ENCODE peak calls at places on chromosomes 11 and 22, in eight cellular contexts. One of them, this sample, is unnamed.
A peak's percentile ranks its signal among the peaks of the same experiment; 100 is the strongest.

GRCh38 chr11:20131744-20132666 is 28.3 kb downstream of the DBX1 start:
- DNase-seq in fibroblast of lung: peak; percentile 63
- DNase-seq in HFFc6: peak; percentile 43
- DNase-seq in nephron progenitor cell: peak; percentile 72
- DNase-seq in CD14-positive monocyte: no peak
- DNase-seq in H9: peak; percentile 80
- DNase-seq in A549: peak; percentile 74
- DNase-seq in Peyer's patch: peak; percentile 65
- DNase-seq in this sample: peak; percentile 72

GRCh38 chr11:75375626-75376025 is 23.7 kb upstream of the RPS3 start:
- DNase-seq in nephron progenitor cell: no peak
- DNase-seq in A549: no peak
- DNase-seq in H9: no peak
- DNase-seq in CD14-positive monocyte: no peak
- DNase-seq in fibroblast of lung: no peak
- DNase-seq in HFFc6: no peak
- DNase-seq in Peyer's patch: no peak
- DNase-seq in this sample: no peak

GRCh38 chr11:119222308-119222707 is 16.2 kb downstream of the CBL start:
- DNase-seq in fibroblast of lung: peak; percentile 58
- DNase-seq in A549: no peak
- DNase-seq in Peyer's patch: no peak
- DNase-seq in nephron progenitor cell: no peak
- DNase-seq in CD14-positive monocyte: no peak
- DNase-seq in H9: no peak
- DNase-seq in HFFc6: peak; percentile 46
- DNase-seq in this sample: peak; percentile 72

GRCh38 chr11:76263166-76263565 is 56.9 kb upstream of the WNT11 start:
- DNase-seq in Peyer's patch: no peak
- DNase-seq in A549: no peak
- DNase-seq in CD14-positive monocyte: no peak
- DNase-seq in nephron progenitor cell: no peak
- DNase-seq in HFFc6: no peak
- DNase-seq in fibroblast of lung: no peak
- DNase-seq in H9: no peak
- DNase-seq in this sample: no peak

GRCh38 chr11:128328955-128329551 is 258.3 kb downstream of the ETS1 start:
- DNase-seq in CD14-positive monocyte: no peak
- DNase-seq in H9: no peak
- DNase-seq in A549: no peak
- DNase-seq in HFFc6: no peak
- DNase-seq in fibroblast of lung: no peak
- DNase-seq in Peyer's patch: no peak
- DNase-seq in nephron progenitor cell: no peak
- DNase-seq in this sample: peak; percentile 90

GRCh38 chr11:13140028-13140870 is 131.1 kb downstream of the RASSF10 start:
- DNase-seq in fibroblast of lung: peak; percentile 80
- DNase-seq in nephron progenitor cell: peak; percentile 14
- DNase-seq in A549: peak; percentile 81
- DNase-seq in Peyer's patch: peak; percentile 69
- DNase-seq in CD14-positive monocyte: no peak
- DNase-seq in HFFc6: no peak
- DNase-seq in H9: no peak
- DNase-seq in this sample: no peak

GRCh38 chr22:38032681-38033521 is 24.3 kb upstream of the PICK1 start:
- DNase-seq in Peyer's patch: no peak
- DNase-seq in CD14-positive monocyte: peak; percentile 38
- DNase-seq in HFFc6: peak; percentile 57
- DNase-seq in fibroblast of lung: peak; percentile 69
- DNase-seq in A549: no peak
- DNase-seq in H9: no peak
- DNase-seq in nephron progenitor cell: no peak
- DNase-seq in this sample: peak; percentile 79

GRCh38 chr22:23063539-23064380 is 6.6 kb upstream of the GNAZ start:
- DNase-seq in H9: peak; percentile 20
- DNase-seq in HFFc6: no peak
- DNase-seq in A549: no peak
- DNase-seq in CD14-positive monocyte: no peak
- DNase-seq in nephron progenitor cell: no peak
- DNase-seq in fibroblast of lung: no peak
- DNase-seq in Peyer's patch: peak; percentile 23
- DNase-seq in this sample: no peak

GRCh38 chr11:1916986-1917522 is 2.4 kb upstream of the TNNT3 start:
- DNase-seq in A549: no peak
- DNase-seq in H9: no peak
- DNase-seq in CD14-positive monocyte: no peak
- DNase-seq in Peyer's patch: peak; percentile 45
- DNase-seq in nephron progenitor cell: no peak
- DNase-seq in fibroblast of lung: no peak
- DNase-seq in HFFc6: no peak
- DNase-seq in this sample: no peak

GRCh38 chr11:1919428-1920127 is at the start of gene TNNT3:
- DNase-seq in A549: no peak
- DNase-seq in H9: no peak
- DNase-seq in Peyer's patch: peak; percentile 40
- DNase-seq in fibroblast of lung: no peak
- DNase-seq in nephron progenitor cell: no peak
- DNase-seq in CD14-positive monocyte: no peak
- DNase-seq in HFFc6: no peak
- DNase-seq in this sample: no peak

GRCh38 chr11:1920128-1920908 is 815 bp downstream of the TNNT3 start:
- DNase-seq in Peyer's patch: no peak
- DNase-seq in CD14-positive monocyte: no peak
- DNase-seq in nephron progenitor cell: no peak
- DNase-seq in H9: no peak
- DNase-seq in fibroblast of lung: no peak
- DNase-seq in HFFc6: no peak
- DNase-seq in A549: no peak
- DNase-seq in this sample: no peak

GRCh38 chr11:1917523-1918435 is 1.7 kb upstream of the TNNT3 start:
- DNase-seq in CD14-positive monocyte: peak; percentile 57
- DNase-seq in HFFc6: no peak
- DNase-seq in A549: no peak
- DNase-seq in fibroblast of lung: no peak
- DNase-seq in nephron progenitor cell: no peak
- DNase-seq in H9: peak; percentile 61
- DNase-seq in Peyer's patch: peak; percentile 49
- DNase-seq in this sample: no peak

GRCh38 chr11:1918436-1919315 is 827 bp upstream of the TNNT3 start:
- DNase-seq in H9: no peak
- DNase-seq in fibroblast of lung: no peak
- DNase-seq in HFFc6: no peak
- DNase-seq in CD14-positive monocyte: no peak
- DNase-seq in nephron progenitor cell: no peak
- DNase-seq in A549: no peak
- DNase-seq in Peyer's patch: peak; percentile 47
- DNase-seq in this sample: no peak
- TF ChIP-seq CTCF in H9: no peak
- TF ChIP-seq CTCF in fibroblast of lung: peak; percentile 7
- TF ChIP-seq CTCF in HFFc6: no peak
- TF ChIP-seq CTCF in CD14-positive monocyte: no peak
- TF ChIP-seq CTCF in nephron progenitor cell: no peak
- TF ChIP-seq CTCF in A549: no peak
- TF ChIP-seq CTCF in Peyer's patch: no peak
- TF ChIP-seq CTCF in this sample: no peak

GRCh38 chr11:69002101-69002742 is 10.8 kb downstream of the MRGPRF start:
- DNase-seq in Peyer's patch: no peak
- DNase-seq in H9: peak; percentile 20
- DNase-seq in fibroblast of lung: no peak
- DNase-seq in A549: no peak
- DNase-seq in nephron progenitor cell: no peak
- DNase-seq in HFFc6: no peak
- DNase-seq in CD14-positive monocyte: peak; percentile 10
- DNase-seq in this sample: no peak

GRCh38 chr11:69001301-69002081 is 11.6 kb downstream of the MRGPRF start:
- DNase-seq in Peyer's patch: peak; percentile 41
- DNase-seq in nephron progenitor cell: no peak
- DNase-seq in CD14-positive monocyte: peak; percentile 24
- DNase-seq in fibroblast of lung: no peak
- DNase-seq in H9: peak; percentile 20
- DNase-seq in A549: no peak
- DNase-seq in HFFc6: no peak
- DNase-seq in this sample: no peak

GRCh38 chr11:68999093-68999747 is 13.8 kb downstream of the MRGPRF start:
- DNase-seq in H9: peak; percentile 13
- DNase-seq in Peyer's patch: no peak
- DNase-seq in CD14-positive monocyte: no peak
- DNase-seq in A549: no peak
- DNase-seq in fibroblast of lung: peak; percentile 20
- DNase-seq in nephron progenitor cell: no peak
- DNase-seq in HFFc6: no peak
- DNase-seq in this sample: no peak

GRCh38 chr11:69000391-69000790 is 12.7 kb downstream of the MRGPRF start:
- DNase-seq in Peyer's patch: no peak
- DNase-seq in CD14-positive monocyte: no peak
- DNase-seq in A549: no peak
- DNase-seq in HFFc6: no peak
- DNase-seq in fibroblast of lung: no peak
- DNase-seq in nephron progenitor cell: no peak
- DNase-seq in H9: peak; percentile 9
- DNase-seq in this sample: no peak

DNA sequence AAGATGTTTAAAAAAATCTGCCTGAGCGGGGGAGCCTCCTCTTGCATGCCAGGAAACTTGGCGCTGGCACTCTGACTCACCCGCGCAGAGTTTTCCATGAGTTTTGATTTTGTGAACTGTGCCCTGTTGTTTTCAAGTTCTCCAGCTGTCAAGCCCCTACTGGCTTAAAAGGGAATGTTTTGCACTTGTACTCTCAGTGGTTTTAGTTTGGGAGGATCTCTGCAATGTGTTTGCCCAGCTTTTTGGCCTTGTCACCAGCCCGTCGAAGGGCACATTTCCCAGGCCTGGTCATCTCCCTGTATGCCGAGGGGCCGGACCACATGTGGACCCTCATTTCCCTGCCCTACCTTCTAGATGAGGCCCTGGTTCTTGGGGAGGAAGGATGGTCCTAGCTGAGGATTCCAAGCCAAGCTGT is 12.2 kb downstream of the MRGPRF start:
- DNase-seq in fibroblast of lung: peak; percentile 84
- DNase-seq in CD14-positive monocyte: no peak
- DNase-seq in HFFc6: peak; percentile 87
- DNase-seq in A549: peak; percentile 60
- DNase-seq in Peyer's patch: peak; percentile 45
- DNase-seq in H9: peak; percentile 19
- DNase-seq in nephron progenitor cell: no peak
- DNase-seq in this sample: peak; percentile 85
- TF ChIP-seq CTCF in fibroblast of lung: peak; percentile 75
- TF ChIP-seq CTCF in CD14-positive monocyte: no peak
- TF ChIP-seq CTCF in HFFc6: peak; percentile 78
- TF ChIP-seq CTCF in A549: no peak
- TF ChIP-seq CTCF in Peyer's patch: peak; percentile 25
- TF ChIP-seq CTCF in H9: peak; percentile 55
- TF ChIP-seq CTCF in nephron progenitor cell: peak; percentile 39
- TF ChIP-seq CTCF in this sample: peak; percentile 74

GRCh38 chr11:36569095-36569494 is 1.3 kb downstream of the RAG1 start:
- DNase-seq in CD14-positive monocyte: no peak
- DNase-seq in Peyer's patch: no peak
- DNase-seq in nephron progenitor cell: no peak
- DNase-seq in A549: no peak
- DNase-seq in fibroblast of lung: no peak
- DNase-seq in HFFc6: no peak
- DNase-seq in H9: no peak
- DNase-seq in this sample: no peak

GRCh38 chr11:36567684-36568083 is at the start of gene RAG1:
- DNase-seq in nephron progenitor cell: no peak
- DNase-seq in HFFc6: no peak
- DNase-seq in H9: no peak
- DNase-seq in fibroblast of lung: no peak
- DNase-seq in CD14-positive monocyte: no peak
- DNase-seq in Peyer's patch: no peak
- DNase-seq in A549: no peak
- DNase-seq in this sample: no peak

GRCh38 chr11:36565033-36565610 is 2.7 kb upstream of the RAG1 start:
- DNase-seq in A549: no peak
- DNase-seq in Peyer's patch: no peak
- DNase-seq in HFFc6: no peak
- DNase-seq in nephron progenitor cell: no peak
- DNase-seq in fibroblast of lung: no peak
- DNase-seq in H9: no peak
- DNase-seq in CD14-positive monocyte: no peak
- DNase-seq in this sample: no peak

GRCh38 chr11:36564376-36565032 is 3.3 kb upstream of the RAG1 start:
- DNase-seq in nephron progenitor cell: peak; percentile 50
- DNase-seq in HFFc6: peak; percentile 60
- DNase-seq in H9: peak; percentile 50
- DNase-seq in Peyer's patch: no peak
- DNase-seq in CD14-positive monocyte: no peak
- DNase-seq in fibroblast of lung: peak; percentile 46
- DNase-seq in A549: peak; percentile 15
- DNase-seq in this sample: peak; percentile 74

DNA sequence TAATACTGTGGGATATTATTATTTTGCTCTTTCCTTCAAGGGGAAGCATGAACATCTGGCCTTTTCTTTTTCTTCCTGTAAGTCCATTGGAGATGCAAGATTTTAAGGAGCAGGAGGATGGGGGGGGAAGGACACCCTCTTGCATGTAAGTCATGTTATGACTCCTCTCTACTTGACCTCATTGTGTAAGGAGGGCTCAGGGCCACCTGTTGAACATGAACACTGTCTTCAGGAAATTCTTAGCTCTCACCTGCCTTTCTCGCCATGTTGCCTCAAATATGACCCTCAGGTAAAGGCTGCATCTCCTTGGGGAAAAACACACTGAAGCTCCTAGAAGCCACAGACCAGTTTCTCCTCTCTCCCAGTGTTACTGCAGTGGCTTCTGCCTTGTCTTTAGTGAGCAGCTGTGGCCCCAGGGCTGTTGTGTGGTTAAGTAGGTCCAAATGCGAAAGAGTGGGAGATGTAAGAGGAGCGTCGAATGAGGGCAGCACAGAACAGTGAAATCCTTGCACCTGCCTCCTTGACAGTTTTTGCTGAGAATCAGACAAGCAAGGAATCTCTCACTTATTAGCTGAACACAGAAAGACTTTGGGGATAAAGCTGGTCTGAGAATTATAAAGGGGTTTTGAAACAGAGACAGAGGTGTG is 1.3 kb upstream of the RAG1 start:
- DNase-seq in H9: no peak
- DNase-seq in CD14-positive monocyte: no peak
- DNase-seq in A549: no peak
- DNase-seq in Peyer's patch: no peak
- DNase-seq in fibroblast of lung: no peak
- DNase-seq in nephron progenitor cell: no peak
- DNase-seq in HFFc6: no peak
- DNase-seq in this sample: no peak
- TF ChIP-seq CTCF in H9: no peak
- TF ChIP-seq CTCF in CD14-positive monocyte: no peak
- TF ChIP-seq CTCF in A549: no peak
- TF ChIP-seq CTCF in Peyer's patch: no peak
- TF ChIP-seq CTCF in fibroblast of lung: no peak
- TF ChIP-seq CTCF in nephron progenitor cell: no peak
- TF ChIP-seq CTCF in HFFc6: no peak
- TF ChIP-seq CTCF in this sample: no peak

DNA sequence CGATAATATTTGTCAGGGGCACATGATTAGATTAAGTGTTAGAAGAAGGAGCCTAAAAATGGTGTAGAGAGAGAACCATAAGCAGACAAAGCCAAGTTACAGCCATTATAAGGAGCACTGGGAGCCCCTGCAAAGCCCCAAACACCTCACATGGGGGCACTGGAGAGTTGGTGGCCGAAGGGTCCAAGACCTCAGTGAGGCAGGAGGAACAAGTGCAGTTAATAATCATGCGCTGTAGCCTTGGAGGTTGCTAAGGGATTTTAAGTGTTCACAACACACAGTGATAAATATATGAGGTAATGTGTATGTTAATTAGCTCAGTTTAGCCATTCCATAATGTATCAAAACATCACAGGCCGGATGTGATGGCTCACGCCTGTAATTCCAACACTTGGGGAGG is 54.4 kb upstream of the JAM3 start:
- DNase-seq in fibroblast of lung: peak; percentile 13
- DNase-seq in HFFc6: peak; percentile 4
- DNase-seq in nephron progenitor cell: no peak
- DNase-seq in Peyer's patch: no peak
- DNase-seq in A549: no peak
- DNase-seq in CD14-positive monocyte: no peak
- DNase-seq in H9: peak; percentile 68
- DNase-seq in this sample: peak; percentile 8
- TF ChIP-seq CTCF in fibroblast of lung: peak; percentile 28
- TF ChIP-seq CTCF in HFFc6: peak; percentile 15
- TF ChIP-seq CTCF in nephron progenitor cell: peak; percentile 50
- TF ChIP-seq CTCF in Peyer's patch: no peak
- TF ChIP-seq CTCF in A549: no peak
- TF ChIP-seq CTCF in CD14-positive monocyte: no peak
- TF ChIP-seq CTCF in H9: peak; percentile 75
- TF ChIP-seq CTCF in this sample: peak; percentile 23